ENCODE peak calls at places on chromosomes 7 and 10, in eight cellular contexts. Y, E, B, O, D, F, I and Q are unnamed samples.
A peak's percentile ranks its signal among the peaks of the same experiment; 100 is the strongest.

GRCh38 chr10:86899128-86899527 is 58.3 kb downstream of the MMRN2 start:
- DNase-seq in I (no peak), O (no peak), B (no peak), F (no peak), Y (no peak), D (no peak), E (peak; percentile 63), Q (peak; percentile 54)

GRCh38 chr7:44266526-44266925 is 58.9 kb downstream of the CAMK2B start:
- DNase-seq in E (no peak), Y (no peak), I (no peak), D (no peak), O (no peak), F (no peak), B (no peak), Q (no peak)

GRCh38 chr7:120332433-120332832 is 59.5 kb downstream of the KCND2 start:
- DNase-seq in B (no peak), I (no peak), Y (no peak), O (no peak), E (no peak), D (no peak), F (no peak), Q (no peak)

GRCh38 chr10:22552888-22553378 is 161.4 kb downstream of the PIP4K2A start:
- DNase-seq in E (no peak), D (no peak), B (no peak), O (no peak), F (no peak), I (no peak), Y (no peak), Q (peak; percentile 34)

GRCh38 chr7:101614939-101615302 is 14.2 kb downstream of the MYL10 start:
- DNase-seq in B (no peak), D (peak; percentile 97), F (no peak), O (no peak), Y (no peak), I (no peak), E (peak; percentile 81), Q (peak; percentile 80)

GRCh38 chr10:79005126-79005820 is 63.5 kb upstream of the ZMIZ1 start:
- DNase-seq in D (no peak), O (no peak), F (no peak), B (no peak), Y (no peak), E (no peak), I (no peak), Q (no peak)

GRCh38 chr10:23585666-23586065 is 146.8 kb downstream of the OTUD1 start:
- DNase-seq in O (no peak), I (no peak), Y (no peak), F (no peak), D (no peak), B (no peak), E (no peak), Q (no peak)

GRCh38 chr7:19215421-19215820 is 70.2 kb upstream of the FERD3L start:
- DNase-seq in B (no peak), Y (no peak), F (no peak), O (no peak), D (peak; percentile 79), I (no peak), E (peak; percentile 54), Q (no peak)

GRCh38 chr10:92264249-92264648 is 26.6 kb downstream of the CPEB3 start:
- DNase-seq in O (no peak), F (no peak), I (no peak), E (no peak), D (no peak), Y (no peak), B (no peak), Q (no peak)

GRCh38 chr10:59206204-59206720 is 29.8 kb downstream of the PHYHIPL start:
- DNase-seq in F (no peak), I (no peak), O (no peak), D (no peak), B (no peak), Y (no peak), E (no peak), Q (peak; percentile 27)

GRCh38 chr10:61486251-61486650 is 33.1 kb upstream of the TMEM26 start:
- DNase-seq in Y (no peak), D (no peak), B (no peak), E (no peak), F (no peak), O (no peak), I (no peak), Q (no peak)

GRCh38 chr7:69147631-69148030 is 450.6 kb upstream of the AUTS2 start:
- DNase-seq in D (no peak), E (no peak), B (no peak), O (no peak), I (no peak), F (no peak), Y (no peak), Q (no peak)

GRCh38 chr7:116028808-116029207 is 1.8 kb downstream of the TFEC start:
- DNase-seq in O (no peak), B (no peak), E (no peak), Y (no peak), F (no peak), I (no peak), D (no peak), Q (no peak)

GRCh38 chr10:35336921-35337741 is 822 bp downstream of the CCNY start:
- DNase-seq in B (peak; percentile 91), I (peak; percentile 28), D (peak; percentile 86), Y (no peak), F (no peak), E (peak; percentile 55), O (peak; percentile 41), Q (peak; percentile 59)

GRCh38 chr10:61164458-61165160 is 220.6 kb upstream of the RHOBTB1 start:
- DNase-seq in O (no peak), I (peak; percentile 17), Y (no peak), D (peak; percentile 8), B (no peak), F (no peak), E (no peak), Q (no peak)

GRCh38 chr7:157073335-157073734 is 62.9 kb upstream of the MNX1 start:
- DNase-seq in F (no peak), D (no peak), O (no peak), E (no peak), Y (no peak), B (no peak), I (no peak), Q (no peak)